ENCODE peak calls at places on chromosomes 5 and 9, in nine cellular contexts. One of them, this sample, is unnamed.
A peak's percentile ranks its signal among the peaks of the same experiment; 100 is the strongest.

GRCh38 chr5:141528401-141528984 is 39.6 kb downstream of the PCDHGC5 start:
- DNase-seq in Peyer's patch: no peak
- DNase-seq in gastrocnemius medialis: peak; percentile 76
- DNase-seq in esophagus muscularis mucosa: peak; percentile 94
- DNase-seq in colonic mucosa: peak; percentile 22
- DNase-seq in neuronal stem cell: no peak
- DNase-seq in fibroblast of lung: peak; percentile 67
- DNase-seq in PC-9: no peak
- DNase-seq in PC-3: no peak
- DNase-seq in this sample: peak; percentile 27

GRCh38 chr5:31824886-31825774 is 186.2 kb downstream of the PDZD2 start:
- DNase-seq in Peyer's patch: no peak
- DNase-seq in gastrocnemius medialis: no peak
- DNase-seq in esophagus muscularis mucosa: no peak
- DNase-seq in colonic mucosa: peak; percentile 34
- DNase-seq in neuronal stem cell: peak; percentile 29
- DNase-seq in fibroblast of lung: peak; percentile 79
- DNase-seq in PC-9: no peak
- DNase-seq in PC-3: peak; percentile 90
- DNase-seq in this sample: peak; percentile 28

GRCh38 chr5:128701301-128701700 is 163.3 kb upstream of the FBN2 start:
- DNase-seq in Peyer's patch: no peak
- DNase-seq in gastrocnemius medialis: no peak
- DNase-seq in esophagus muscularis mucosa: no peak
- DNase-seq in colonic mucosa: no peak
- DNase-seq in neuronal stem cell: no peak
- DNase-seq in fibroblast of lung: no peak
- DNase-seq in PC-9: no peak
- DNase-seq in PC-3: no peak
- DNase-seq in this sample: no peak

GRCh38 chr9:92961627-92962302 is 14.4 kb downstream of the FGD3 start:
- DNase-seq in Peyer's patch: peak; percentile 46
- DNase-seq in gastrocnemius medialis: no peak
- DNase-seq in esophagus muscularis mucosa: no peak
- DNase-seq in colonic mucosa: no peak
- DNase-seq in neuronal stem cell: no peak
- DNase-seq in fibroblast of lung: no peak
- DNase-seq in PC-9: no peak
- DNase-seq in PC-3: no peak
- DNase-seq in this sample: no peak

GRCh38 chr9:15149450-15149849 is 157.6 kb downstream of the TTC39B start:
- DNase-seq in Peyer's patch: no peak
- DNase-seq in gastrocnemius medialis: no peak
- DNase-seq in esophagus muscularis mucosa: no peak
- DNase-seq in colonic mucosa: no peak
- DNase-seq in neuronal stem cell: no peak
- DNase-seq in fibroblast of lung: no peak
- DNase-seq in PC-9: no peak
- DNase-seq in PC-3: no peak
- DNase-seq in this sample: no peak

GRCh38 chr9:4555251-4555650 is 65.0 kb downstream of the SLC1A1 start:
- DNase-seq in Peyer's patch: no peak
- DNase-seq in gastrocnemius medialis: no peak
- DNase-seq in esophagus muscularis mucosa: no peak
- DNase-seq in colonic mucosa: no peak
- DNase-seq in neuronal stem cell: no peak
- DNase-seq in fibroblast of lung: no peak
- DNase-seq in PC-9: no peak
- DNase-seq in PC-3: no peak
- DNase-seq in this sample: no peak

GRCh38 chr5:111144352-111144930 is 52.3 kb downstream of the WDR36 start:
- DNase-seq in Peyer's patch: no peak
- DNase-seq in gastrocnemius medialis: no peak
- DNase-seq in esophagus muscularis mucosa: no peak
- DNase-seq in colonic mucosa: no peak
- DNase-seq in neuronal stem cell: no peak
- DNase-seq in fibroblast of lung: no peak
- DNase-seq in PC-9: no peak
- DNase-seq in PC-3: no peak
- DNase-seq in this sample: no peak

GRCh38 chr5:163770625-163771024 is 265.2 kb downstream of the MAT2B start:
- DNase-seq in Peyer's patch: no peak
- DNase-seq in gastrocnemius medialis: no peak
- DNase-seq in esophagus muscularis mucosa: no peak
- DNase-seq in colonic mucosa: no peak
- DNase-seq in neuronal stem cell: no peak
- DNase-seq in fibroblast of lung: no peak
- DNase-seq in PC-9: no peak
- DNase-seq in PC-3: no peak
- DNase-seq in this sample: no peak

GRCh38 chr9:128823903-128824406 is 5.6 kb downstream of the SPOUT1 start:
- DNase-seq in Peyer's patch: no peak
- DNase-seq in gastrocnemius medialis: no peak
- DNase-seq in esophagus muscularis mucosa: no peak
- DNase-seq in colonic mucosa: no peak
- DNase-seq in neuronal stem cell: no peak
- DNase-seq in fibroblast of lung: no peak
- DNase-seq in PC-9: no peak
- DNase-seq in PC-3: no peak
- DNase-seq in this sample: no peak

GRCh38 chr9:116142706-116143492 is 10.7 kb upstream of the PAPPA start:
- DNase-seq in Peyer's patch: no peak
- DNase-seq in gastrocnemius medialis: no peak
- DNase-seq in esophagus muscularis mucosa: no peak
- DNase-seq in colonic mucosa: no peak
- DNase-seq in neuronal stem cell: no peak
- DNase-seq in fibroblast of lung: no peak
- DNase-seq in PC-9: no peak
- DNase-seq in PC-3: peak; percentile 31
- DNase-seq in this sample: no peak

GRCh38 chr9:133604856-133605255 is 4.3 kb downstream of the FAM163B start:
- DNase-seq in Peyer's patch: no peak
- DNase-seq in gastrocnemius medialis: no peak
- DNase-seq in esophagus muscularis mucosa: no peak
- DNase-seq in colonic mucosa: no peak
- DNase-seq in neuronal stem cell: no peak
- DNase-seq in fibroblast of lung: no peak
- DNase-seq in PC-9: no peak
- DNase-seq in PC-3: no peak
- DNase-seq in this sample: no peak

GRCh38 chr5:181070523-181070922 is 30.5 kb downstream of the BTNL9 start:
- DNase-seq in Peyer's patch: no peak
- DNase-seq in gastrocnemius medialis: no peak
- DNase-seq in esophagus muscularis mucosa: peak; percentile 80
- DNase-seq in colonic mucosa: no peak
- DNase-seq in neuronal stem cell: no peak
- DNase-seq in fibroblast of lung: no peak
- DNase-seq in PC-9: no peak
- DNase-seq in PC-3: no peak
- DNase-seq in this sample: no peak

DNA sequence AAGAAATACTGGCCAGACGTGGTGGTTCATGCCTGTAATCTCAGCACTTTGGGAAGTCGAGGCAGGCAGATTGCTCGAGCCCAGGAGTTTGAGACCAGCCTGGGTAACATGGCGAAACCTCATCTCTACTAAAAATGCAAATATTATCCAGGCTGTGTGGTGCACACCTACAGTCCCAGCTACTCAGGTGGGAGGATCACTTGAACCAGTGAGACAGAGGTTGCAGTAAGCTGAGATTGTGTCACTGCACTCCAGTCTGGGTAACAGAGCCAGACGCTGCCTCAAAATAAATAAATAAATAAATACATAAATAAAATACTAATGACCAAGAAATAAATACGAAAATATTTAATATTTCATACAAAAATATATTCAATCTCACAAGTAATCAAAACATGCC is 18.8 kb downstream of the KLF9 start:
- DNase-seq in Peyer's patch: no peak
- DNase-seq in gastrocnemius medialis: no peak
- DNase-seq in esophagus muscularis mucosa: no peak
- DNase-seq in colonic mucosa: no peak
- DNase-seq in neuronal stem cell: no peak
- DNase-seq in fibroblast of lung: no peak
- DNase-seq in PC-9: no peak
- DNase-seq in PC-3: no peak
- DNase-seq in this sample: no peak
- H3K4me1 ChIP-seq in Peyer's patch: no peaks in the 10 kb centered on the region
- H3K4me1 ChIP-seq in gastrocnemius medialis: peaks cover 100% of the 10 kb centered on the region
- H3K4me1 ChIP-seq in esophagus muscularis mucosa: peaks cover 99% of the 10 kb centered on the region
- H3K4me1 ChIP-seq in colonic mucosa: peaks cover 22% of the 10 kb centered on the region
- H3K4me1 ChIP-seq in neuronal stem cell: peaks cover 5% of the 10 kb centered on the region
- H3K4me1 ChIP-seq in fibroblast of lung: no peaks in the 10 kb centered on the region
- H3K4me1 ChIP-seq in PC-9: no peaks in the 10 kb centered on the region
- H3K4me1 ChIP-seq in PC-3: no peaks in the 10 kb centered on the region
- H3K4me1 ChIP-seq in this sample: peaks cover 73% of the 10 kb centered on the region

GRCh38 chr9:86921141-86921868 is 26.0 kb downstream of the GAS1 start:
- DNase-seq in Peyer's patch: no peak
- DNase-seq in gastrocnemius medialis: no peak
- DNase-seq in esophagus muscularis mucosa: no peak
- DNase-seq in colonic mucosa: no peak
- DNase-seq in neuronal stem cell: no peak
- DNase-seq in fibroblast of lung: no peak
- DNase-seq in PC-9: no peak
- DNase-seq in PC-3: no peak
- DNase-seq in this sample: no peak

GRCh38 chr9:86924206-86924605 is 23.1 kb downstream of the GAS1 start:
- DNase-seq in Peyer's patch: no peak
- DNase-seq in gastrocnemius medialis: no peak
- DNase-seq in esophagus muscularis mucosa: no peak
- DNase-seq in colonic mucosa: no peak
- DNase-seq in neuronal stem cell: no peak
- DNase-seq in fibroblast of lung: no peak
- DNase-seq in PC-9: no peak
- DNase-seq in PC-3: no peak
- DNase-seq in this sample: no peak

GRCh38 chr9:86923061-86923460 is 24.2 kb downstream of the GAS1 start:
- DNase-seq in Peyer's patch: no peak
- DNase-seq in gastrocnemius medialis: no peak
- DNase-seq in esophagus muscularis mucosa: no peak
- DNase-seq in colonic mucosa: no peak
- DNase-seq in neuronal stem cell: no peak
- DNase-seq in fibroblast of lung: no peak
- DNase-seq in PC-9: no peak
- DNase-seq in PC-3: no peak
- DNase-seq in this sample: no peak

DNA sequence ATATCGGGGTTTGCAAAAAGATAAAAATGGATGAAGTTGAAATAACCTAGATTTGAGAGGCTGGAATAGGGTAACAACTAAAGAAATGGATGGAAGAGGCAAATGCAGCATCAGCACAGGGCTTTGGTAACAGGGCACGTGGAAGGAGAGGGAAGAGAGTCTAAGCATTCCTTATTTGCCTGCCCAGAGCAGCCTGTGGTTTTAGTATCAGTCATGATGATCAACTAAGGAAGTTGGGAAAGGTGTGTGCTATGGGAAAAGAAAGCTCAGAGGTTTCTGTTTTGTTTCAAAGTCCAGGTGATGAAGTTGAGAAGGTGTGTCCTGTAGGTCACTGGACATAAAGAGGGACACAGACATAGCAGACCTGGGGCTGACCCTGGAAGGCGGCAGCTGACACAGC is 28.8 kb downstream of the GAS1 start:
- DNase-seq in Peyer's patch: no peak
- DNase-seq in gastrocnemius medialis: no peak
- DNase-seq in esophagus muscularis mucosa: no peak
- DNase-seq in colonic mucosa: no peak
- DNase-seq in neuronal stem cell: no peak
- DNase-seq in fibroblast of lung: no peak
- DNase-seq in PC-9: no peak
- DNase-seq in PC-3: no peak
- DNase-seq in this sample: no peak
- H3K4me3 ChIP-seq in Peyer's patch: no peak overlapping the region
- H3K4me3 ChIP-seq in gastrocnemius medialis: no peak overlapping the region
- H3K4me3 ChIP-seq in esophagus muscularis mucosa: no peak overlapping the region
- H3K4me3 ChIP-seq in colonic mucosa: no peak overlapping the region
- H3K4me3 ChIP-seq in neuronal stem cell: no peak overlapping the region
- H3K4me3 ChIP-seq in fibroblast of lung: no peak overlapping the region
- H3K4me3 ChIP-seq in PC-9: no peak overlapping the region
- H3K4me3 ChIP-seq in PC-3: no peak overlapping the region
- H3K4me3 ChIP-seq in this sample: no peak overlapping the region

DNA sequence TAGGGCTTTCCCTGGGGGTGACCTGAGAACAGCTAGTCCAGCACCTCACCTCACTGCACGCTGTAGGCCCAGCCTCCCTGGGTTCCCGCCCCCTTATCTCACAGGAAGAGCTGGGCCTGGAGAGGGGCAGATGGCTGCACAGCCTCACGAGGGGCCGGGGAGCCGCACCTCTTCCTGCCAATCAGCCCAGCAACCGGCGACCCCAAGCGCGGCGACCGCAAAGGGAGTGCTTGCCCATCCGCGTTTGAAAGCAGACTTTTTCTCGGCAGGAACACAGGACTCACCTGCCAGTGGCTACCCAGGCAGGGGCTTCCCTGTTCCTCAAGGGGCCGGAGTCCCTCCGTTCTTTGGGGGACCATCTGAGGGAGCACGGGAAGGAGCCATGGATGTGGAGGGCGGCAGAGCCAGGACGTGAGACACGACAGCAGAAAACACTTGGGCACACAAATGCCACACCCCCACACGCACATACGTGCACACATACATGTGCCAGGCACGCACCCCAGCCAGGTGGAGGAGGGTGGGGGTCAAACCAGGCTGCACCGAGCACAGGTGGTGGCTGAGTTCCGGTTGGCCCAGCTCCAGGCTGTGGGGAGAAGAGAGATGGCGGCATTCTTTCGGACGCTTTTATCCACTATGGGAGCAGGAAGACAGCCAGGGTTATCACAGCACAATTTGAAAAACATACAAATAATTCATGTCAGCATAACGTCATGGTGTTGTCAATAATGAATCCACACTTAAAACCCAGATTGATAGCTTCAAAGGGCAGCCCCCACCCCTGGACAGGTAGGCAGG is 11.3 kb downstream of the TMEM250 start:
- DNase-seq in Peyer's patch: peak; percentile 69
- DNase-seq in gastrocnemius medialis: no peak
- DNase-seq in esophagus muscularis mucosa: no peak
- DNase-seq in colonic mucosa: peak; percentile 76
- DNase-seq in neuronal stem cell: no peak
- DNase-seq in fibroblast of lung: no peak
- DNase-seq in PC-9: no peak
- DNase-seq in PC-3: no peak
- DNase-seq in this sample: no peak
- H3K4me1 ChIP-seq in Peyer's patch: peaks cover 21% of the 10 kb centered on the region
- H3K4me1 ChIP-seq in gastrocnemius medialis: peaks cover 56% of the 10 kb centered on the region
- H3K4me1 ChIP-seq in esophagus muscularis mucosa: peaks cover 75% of the 10 kb centered on the region
- H3K4me1 ChIP-seq in colonic mucosa: peaks cover 35% of the 10 kb centered on the region
- H3K4me1 ChIP-seq in neuronal stem cell: peaks cover 29% of the 10 kb centered on the region
- H3K4me1 ChIP-seq in fibroblast of lung: peaks cover 18% of the 10 kb centered on the region
- H3K4me1 ChIP-seq in PC-9: peaks cover 7% of the 10 kb centered on the region
- H3K4me1 ChIP-seq in PC-3: peaks cover 15% of the 10 kb centered on the region
- H3K4me1 ChIP-seq in this sample: peaks cover 33% of the 10 kb centered on the region

DNA sequence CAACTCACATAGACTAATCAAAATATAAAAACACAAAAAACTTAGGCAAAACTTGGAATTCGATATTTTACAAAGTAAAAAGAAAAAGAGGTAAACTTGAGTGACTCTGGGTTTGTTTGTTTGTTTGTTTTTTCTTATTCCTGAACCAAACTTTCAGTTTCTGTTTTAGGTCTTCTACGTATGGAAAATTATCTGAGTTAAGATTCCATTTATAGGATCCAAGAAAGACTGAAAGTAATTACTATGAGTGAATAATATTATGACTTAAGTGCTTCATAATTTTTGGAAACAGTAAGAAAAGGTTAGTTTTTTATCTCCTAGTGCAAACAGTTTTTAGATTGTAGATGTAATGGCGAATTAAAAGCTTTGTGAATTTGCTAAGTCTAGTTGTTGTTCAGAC is 13.2 kb downstream of the ST8SIA4 start:
- DNase-seq in Peyer's patch: no peak
- DNase-seq in gastrocnemius medialis: no peak
- DNase-seq in esophagus muscularis mucosa: no peak
- DNase-seq in colonic mucosa: no peak
- DNase-seq in neuronal stem cell: no peak
- DNase-seq in fibroblast of lung: peak; percentile 37
- DNase-seq in PC-9: no peak
- DNase-seq in PC-3: no peak
- DNase-seq in this sample: no peak
- H3K4me3 ChIP-seq in Peyer's patch: peak overlapping the region; percentile 24
- H3K4me3 ChIP-seq in gastrocnemius medialis: peak overlapping the region; percentile 39
- H3K4me3 ChIP-seq in esophagus muscularis mucosa: peak overlapping the region; percentile 23
- H3K4me3 ChIP-seq in colonic mucosa: no peak overlapping the region
- H3K4me3 ChIP-seq in neuronal stem cell: no peak overlapping the region
- H3K4me3 ChIP-seq in fibroblast of lung: no peak overlapping the region
- H3K4me3 ChIP-seq in PC-9: peak overlapping the region; percentile 26
- H3K4me3 ChIP-seq in PC-3: peak overlapping the region; percentile 56
- H3K4me3 ChIP-seq in this sample: peak overlapping the region; percentile 24

This sample was measured in tibial nerve.